ENCODE peak calls at places on chromosome 4, in eight cellular contexts. R, Y, V, O, N, C, T and I are unnamed samples.

GRCh38 chr4:27176400-27176799 is 315.8 kb downstream of the STIM2 start:
- DNase-seq in R (no peak), Y (no peak), V (peak; percentile 43), O (no peak), N (no peak), C (peak; percentile 6), T (no peak), I (no peak)

GRCh38 chr4:71261633-71262121 is 77.1 kb upstream of the SLC4A4 start:
- DNase-seq in R (no peak), Y (no peak), V (no peak), O (no peak), N (no peak), C (no peak), T (no peak), I (no peak)

GRCh38 chr4:140095694-140096482 is 58.1 kb downstream of the MAML3 start:
- DNase-seq in R (no peak), Y (no peak), V (peak; percentile 92), O (peak; percentile 72), N (peak; percentile 52), C (peak; percentile 92), T (no peak), I (no peak)

GRCh38 chr4:974668-975067 is 1.3 kb upstream of the DGKQ start:
- DNase-seq in R (no peak), Y (no peak), V (no peak), O (no peak), N (no peak), C (no peak), T (no peak), I (no peak)

GRCh38 chr4:163343604-163344146 is at the start of gene NPY5R:
- DNase-seq in R (peak; percentile 41), Y (no peak), V (no peak), O (no peak), N (no peak), C (no peak), T (no peak), I (peak; percentile 26)

GRCh38 chr4:24032371-24032989 is 142.6 kb upstream of the PPARGC1A start:
- DNase-seq in R (no peak), Y (no peak), V (peak; percentile 22), O (peak; percentile 11), N (no peak), C (peak; percentile 24), T (no peak), I (no peak)

GRCh38 chr4:106796866-106797265 is 239.2 kb downstream of the DKK2 start:
- DNase-seq in R (no peak), Y (no peak), V (no peak), O (no peak), N (no peak), C (no peak), T (no peak), I (no peak)

GRCh38 chr4:141375855-141376254 is 155.2 kb downstream of the ZNF330 start:
- DNase-seq in R (no peak), Y (no peak), V (peak; percentile 84), O (peak; percentile 4), N (peak; percentile 27), C (peak; percentile 79), T (no peak), I (no peak)

GRCh38 chr4:1241466-1241935 is 7.4 kb downstream of the CTBP1 start:
- DNase-seq in R (no peak), Y (no peak), V (no peak), O (no peak), N (no peak), C (no peak), T (no peak), I (no peak)

GRCh38 chr4:89222171-89222570 is 85.4 kb downstream of the GPRIN3 start:
- DNase-seq in R (no peak), Y (no peak), V (peak; percentile 27), O (no peak), N (no peak), C (no peak), T (no peak), I (no peak)

GRCh38 chr4:85579942-85580341 is 105.0 kb downstream of the ARHGAP24 start:
- DNase-seq in R (no peak), Y (no peak), V (no peak), O (no peak), N (no peak), C (no peak), T (no peak), I (no peak)

DNA sequence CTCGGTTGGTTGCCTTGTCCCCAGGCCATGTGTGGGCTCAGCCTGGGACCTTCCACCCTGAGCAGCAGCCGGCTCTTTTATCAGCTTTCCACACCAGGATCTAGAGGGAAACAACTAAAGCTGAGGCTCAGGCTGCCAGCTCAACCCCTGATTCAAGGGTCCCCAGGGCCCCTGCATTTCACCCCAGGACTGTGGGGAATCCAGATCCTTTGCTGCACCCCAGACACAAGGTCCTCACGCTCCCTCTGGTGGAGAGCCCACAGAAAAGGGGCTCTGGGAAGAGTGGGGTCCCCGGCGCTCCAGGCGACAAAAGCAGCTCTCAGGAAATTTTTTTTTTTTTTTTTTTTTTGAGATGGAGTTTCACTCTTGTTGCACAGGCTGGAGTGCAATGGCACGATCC is 64.3 kb downstream of the ZFYVE28 start:
- DNase-seq in R (no peak), Y (no peak), V (no peak), O (no peak), N (no peak), C (peak; percentile 31), T (no peak), I (no peak)
- TF ChIP-seq CTCF in R (no peak), Y (peak; percentile 37), V (no peak), O (no peak), N (no peak), C (peak; percentile 71), T (no peak), I (peak; percentile 22)

DNA sequence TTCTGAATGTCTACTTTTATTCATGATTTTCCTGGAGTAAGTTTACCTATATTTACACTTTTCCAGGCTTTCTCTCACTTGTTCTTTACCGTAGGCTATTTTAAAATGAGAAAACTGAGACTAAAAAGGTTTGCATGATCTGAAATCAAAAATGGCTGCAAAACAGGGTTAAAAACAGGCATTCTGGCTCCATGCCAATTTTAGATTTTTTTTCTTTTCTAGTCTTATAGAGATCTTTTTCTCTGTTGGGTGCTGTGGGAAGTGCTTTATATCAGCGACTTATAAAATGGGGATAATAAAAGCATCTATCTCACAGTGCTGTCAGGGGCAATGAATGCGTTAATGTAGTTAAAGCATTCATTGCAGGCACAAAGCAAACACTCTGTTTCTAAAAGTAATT is 294.8 kb downstream of the PACRGL start:
- DNase-seq in R (no peak), Y (no peak), V (no peak), O (no peak), N (no peak), C (no peak), T (no peak), I (no peak)
- TF ChIP-seq CTCF in R (no peak), Y (no peak), V (no peak), O (no peak), N (no peak), C (no peak), T (no peak), I (no peak)

GRCh38 chr4:165124488-165124887 is 11.8 kb upstream of the TMEM192 start:
- DNase-seq in R (no peak), Y (no peak), V (peak; percentile 23), O (no peak), N (no peak), C (no peak), T (no peak), I (no peak)
- TF ChIP-seq CTCF in R (no peak), Y (no peak), V (no peak), O (no peak), N (no peak), C (no peak), T (no peak), I (no peak)

GRCh38 chr4:161647757-161648156 is 516.0 kb downstream of the FSTL5 start:
- DNase-seq in R (no peak), Y (no peak), V (no peak), O (no peak), N (no peak), C (no peak), T (no peak), I (no peak)

DNA sequence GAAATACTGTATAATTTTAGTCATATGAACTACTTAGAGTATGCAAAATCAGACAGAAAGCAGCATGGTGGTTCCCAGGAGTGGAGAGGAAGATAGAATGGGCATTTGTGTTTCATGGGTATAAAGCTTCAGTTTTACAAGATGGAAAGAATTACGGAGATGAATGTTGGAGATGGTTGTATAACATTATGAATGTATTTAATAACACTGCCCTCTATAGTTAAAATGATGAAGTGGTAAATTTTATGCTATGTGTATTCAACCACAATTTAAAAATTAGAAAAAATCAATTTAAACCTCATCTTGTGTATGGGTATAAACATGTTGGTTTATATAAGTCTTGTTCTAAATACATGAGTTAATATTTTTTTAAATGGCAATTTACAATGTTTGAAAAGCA is 521.1 kb downstream of the FSTL5 start:
- DNase-seq in R (no peak), Y (no peak), V (peak; percentile 16), O (no peak), N (no peak), C (peak; percentile 33), T (no peak), I (no peak)
- TF ChIP-seq CTCF in R (peak; percentile 42), Y (peak; percentile 23), V (peak; percentile 23), O (no peak), N (no peak), C (peak; percentile 38), T (no peak), I (no peak)

GRCh38 chr4:128837198-128837597 is 27.7 kb downstream of the JADE1 start:
- DNase-seq in R (no peak), Y (no peak), V (no peak), O (no peak), N (no peak), C (no peak), T (no peak), I (no peak)

GRCh38 chr4:128844931-128845330 is 35.4 kb downstream of the JADE1 start:
- DNase-seq in R (no peak), Y (no peak), V (no peak), O (peak; percentile 57), N (peak; percentile 68), C (peak; percentile 84), T (no peak), I (no peak)

GRCh38 chr4:128837679-128838078 is 28.2 kb downstream of the JADE1 start:
- DNase-seq in R (no peak), Y (no peak), V (no peak), O (no peak), N (no peak), C (no peak), T (no peak), I (no peak)

GRCh38 chr4:128841402-128841801 is 31.9 kb downstream of the JADE1 start:
- DNase-seq in R (no peak), Y (no peak), V (peak; percentile 54), O (no peak), N (no peak), C (no peak), T (no peak), I (no peak)

GRCh38 chr4:128840711-128841318 is 31.3 kb downstream of the JADE1 start:
- DNase-seq in R (no peak), Y (no peak), V (no peak), O (no peak), N (no peak), C (no peak), T (no peak), I (no peak)
- TF ChIP-seq CTCF in R (no peak), Y (peak; percentile 19), V (no peak), O (no peak), N (no peak), C (peak; percentile 15), T (no peak), I (peak; percentile 6)

DNA sequence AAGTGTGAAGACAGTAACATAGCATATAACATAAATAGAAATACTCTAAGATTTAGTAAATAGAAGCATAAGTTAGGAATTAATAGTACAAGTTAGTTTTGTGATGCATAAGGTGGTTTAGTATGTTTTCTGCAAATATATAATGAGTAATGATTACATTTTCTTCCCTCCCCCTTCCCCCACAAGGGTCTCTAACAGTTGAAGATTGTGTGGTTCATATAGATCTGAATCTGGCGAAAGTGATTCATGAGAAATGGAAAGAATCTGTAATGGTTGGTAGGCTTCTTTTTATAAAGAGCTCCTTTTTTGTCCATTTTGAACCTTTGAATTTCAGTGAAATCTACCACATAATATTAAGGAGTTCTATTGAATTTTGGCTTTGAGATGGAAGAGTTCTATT is 66.3 kb downstream of the N4BP2 start:
- DNase-seq in R (no peak), Y (no peak), V (no peak), O (no peak), N (no peak), C (no peak), T (no peak), I (no peak)
- TF ChIP-seq CTCF in R (no peak), Y (no peak), V (no peak), O (no peak), N (no peak), C (no peak), T (no peak), I (no peak)